ENCODE peak calls at places on chromosomes 4 and X, in six cellular contexts. V, F, Z, W, S and N are unnamed samples.

GRCh38 chrX:67652581-67652980 is 108.8 kb downstream of the AR start:
- DNase-seq in S (no peak), V (no peak), W (no peak), Z (no peak), F (no peak), N (no peak)

GRCh38 chr4:76250962-76251361 is 559 bp upstream of the FAM47E start:
- DNase-seq in Z (no peak), F (no peak), V (no peak), W (no peak), S (no peak), N (no peak)

GRCh38 chrX:119887721-119888425 is 7.8 kb upstream of the AKAP14 start:
- DNase-seq in F (peak; percentile 45), V (peak; percentile 44), W (peak; percentile 87), S (peak; percentile 70), Z (no peak), N (peak; percentile 59)

GRCh38 chr4:111689731-111690130 is 455.5 kb upstream of the FAM241A start:
- DNase-seq in V (no peak), S (no peak), W (no peak), F (no peak), Z (no peak), N (no peak)

GRCh38 chrX:68944211-68944610 is 115.4 kb downstream of the EFNB1 start:
- DNase-seq in Z (no peak), S (no peak), F (no peak), W (no peak), V (no peak), N (no peak)

GRCh38 chr4:56844817-56845580 is 23.5 kb upstream of the SPINK2 start:
- DNase-seq in S (no peak), V (no peak), F (no peak), Z (no peak), W (no peak), N (no peak)

GRCh38 chrX:151039351-151039750 is 56.2 kb downstream of the HMGB3 start:
- DNase-seq in Z (no peak), W (no peak), V (no peak), F (no peak), S (no peak), N (no peak)

GRCh38 chrX:101708180-101708579 is 48.5 kb upstream of the ARMCX2 start:
- DNase-seq in Z (no peak), V (no peak), F (no peak), W (no peak), S (no peak), N (no peak)

GRCh38 chrX:142891046-142891445 is 134.7 kb upstream of the SPANXN4 start:
- DNase-seq in V (no peak), Z (no peak), F (no peak), W (no peak), S (no peak), N (no peak)

GRCh38 chrX:129655547-129656248 is 942 bp upstream of the APLN start:
- DNase-seq in S (peak; percentile 29), W (peak; percentile 11), F (no peak), Z (no peak), V (no peak), N (no peak)

GRCh38 chr4:90163872-90164271 is 36.7 kb downstream of the CCSER1 start:
- DNase-seq in W (no peak), Z (no peak), V (no peak), F (no peak), S (no peak), N (no peak)

GRCh38 chrX:12702509-12703091 is 88.6 kb upstream of the PRPS2 start:
- DNase-seq in V (no peak), W (no peak), F (peak; percentile 23), S (peak; percentile 32), Z (no peak), N (no peak)

GRCh38 chr4:4677825-4678522 is 136.1 kb upstream of the STX18 start:
- DNase-seq in V (no peak), S (no peak), Z (no peak), F (no peak), W (peak; percentile 40), N (no peak)

GRCh38 chrX:149493567-149494562 is 11.2 kb downstream of the IDS start:
- DNase-seq in W (no peak), F (no peak), V (no peak), Z (no peak), S (no peak), N (no peak)

GRCh38 chrX:46236411-46236810 is 308.8 kb downstream of the ZNF674 start:
- DNase-seq in F (no peak), Z (no peak), V (no peak), W (no peak), S (no peak), N (no peak)

GRCh38 chrX:47648376-47648775 is 2.0 kb downstream of the ELK1 start:
- DNase-seq in W (no peak), S (peak; percentile 43), Z (no peak), F (no peak), V (no peak), N (no peak)

GRCh38 chr4:73904491-73904890 is 35.3 kb downstream of the CXCL1 start:
- DNase-seq in V (no peak), Z (no peak), W (no peak), S (no peak), F (no peak), N (no peak)

GRCh38 chrX:340641-341423 is 22.2 kb upstream of the GTPBP6 start:
- DNase-seq in W (no peak), V (peak; percentile 5), F (no peak), Z (no peak), S (no peak), N (no peak)

GRCh38 chrX:16484338-16484737 is 165.6 kb upstream of the S100G start:
- DNase-seq in Z (peak; percentile 10), S (peak; percentile 34), V (no peak), W (no peak), F (no peak), N (no peak)

GRCh38 chr4:80367737-80368136 is 32.2 kb downstream of the CFAP299 start:
- DNase-seq in S (no peak), Z (no peak), W (no peak), V (no peak), F (no peak), N (no peak)

GRCh38 chr4:117417856-117418255 is 332.5 kb upstream of the TRAM1L1 start:
- DNase-seq in Z (no peak), W (no peak), F (no peak), S (no peak), V (no peak), N (no peak)

GRCh38 chr4:89434364-89434988 is 126.9 kb upstream of the GPRIN3 start:
- DNase-seq in F (peak; percentile 8), V (no peak), S (no peak), Z (no peak), W (peak; percentile 37), N (peak; percentile 36)

GRCh38 chr4:4274226-4274625 is 15.7 kb downstream of the LYAR start:
- DNase-seq in F (no peak), Z (no peak), S (no peak), V (no peak), W (no peak), N (no peak)

GRCh38 chr4:41877020-41877796 is 58.0 kb upstream of the TMEM33 start:
- DNase-seq in S (no peak), V (no peak), F (no peak), Z (no peak), W (no peak), N (no peak)

GRCh38 chr4:88283661-88284377 is 542 bp downstream of the PPM1K start:
- DNase-seq in S (peak; percentile 81), F (peak; percentile 78), W (peak; percentile 28), Z (peak; percentile 54), V (peak; percentile 80), N (peak; percentile 65)

GRCh38 chr4:9924750-9925149 is 96.5 kb downstream of the SLC2A9 start:
- DNase-seq in W (no peak), V (no peak), Z (no peak), S (no peak), F (no peak), N (no peak)

GRCh38 chr4:74364649-74365491 is at the start of gene EREG:
- DNase-seq in Z (no peak), V (peak; percentile 40), S (peak; percentile 34), F (peak; percentile 7), W (no peak), N (no peak)

GRCh38 chrX:152896450-152896849 is 1.4 kb upstream of the ZNF185 start:
- DNase-seq in V (no peak), Z (peak; percentile 36), S (no peak), F (no peak), W (no peak), N (no peak)

GRCh38 chr4:22483551-22483981 is 32.3 kb downstream of the ADGRA3 start:
- DNase-seq in S (no peak), F (no peak), V (no peak), W (no peak), Z (no peak), N (no peak)

GRCh38 chr4:68366600-68366999 is 16.7 kb upstream of the YTHDC1 start:
- DNase-seq in V (no peak), F (no peak), Z (no peak), W (no peak), S (no peak), N (no peak)

GRCh38 chrX:105658136-105658535 is 164.2 kb upstream of the NRK start:
- DNase-seq in S (no peak), F (no peak), W (no peak), Z (no peak), V (no peak), N (no peak)

GRCh38 chr4:55075823-55076418 is 49.5 kb downstream of the KDR start:
- DNase-seq in F (no peak), V (no peak), Z (no peak), S (no peak), W (no peak), N (no peak)

GRCh38 chr4:119744580-119744979 is 116.0 kb upstream of the PDE5A start:
- DNase-seq in F (no peak), V (no peak), S (no peak), W (no peak), Z (no peak), N (no peak)

GRCh38 chr4:144289687-144290433 is 149.3 kb upstream of the GYPA start:
- DNase-seq in F (no peak), W (no peak), V (no peak), S (no peak), Z (no peak), N (no peak)